ENCODE peak calls at places on chromosome 14, in ten cellular contexts. O is HFFc6; H is PC-3; W is Calu3; Z is cardiac muscle cell; L is endothelial cell; E is mesothelial cell of epicardium; V is CD8-positive, alpha-beta T cell; R is OCI-LY7; N is IMR-90. A is an unnamed sample.

GRCh38 chr14:64636208-64636979 is 67.8 kb upstream of the PLEKHG3 start:
- DNase-seq in L (peak; percentile 74), W (peak; percentile 70), Z (peak; percentile 77), R (peak; percentile 69), H (peak; percentile 87), E (peak; percentile 83), N (peak; percentile 67), O (peak; percentile 36), V (peak; percentile 55), A (peak; percentile 65)

GRCh38 chr14:61098711-61099110 is 117.7 kb downstream of the SLC38A6 start:
- DNase-seq in R (no peak), W (no peak), O (no peak), N (no peak), H (peak; percentile 74), Z (no peak), V (no peak), L (no peak), E (no peak), A (no peak)

GRCh38 chr14:41607119-41607785 is 576 bp downstream of the LRFN5 start:
- DNase-seq in L (peak; percentile 9), W (no peak), R (no peak), Z (no peak), E (no peak), N (no peak), H (no peak), V (no peak), O (no peak), A (no peak)

GRCh38 chr14:94571950-94572349 is 9.3 kb upstream of the SERPINA5 start:
- DNase-seq in V (no peak), Z (peak; percentile 52), R (no peak), N (peak; percentile 23), W (no peak), O (no peak), L (no peak), E (no peak), H (no peak), A (no peak)

GRCh38 chr14:96104469-96105057 is 65.4 kb downstream of the C14orf132 start:
- DNase-seq in V (no peak), R (no peak), W (peak; percentile 50), L (no peak), O (peak; percentile 97), Z (peak; percentile 99), H (peak; percentile 22), E (no peak), N (peak; percentile 100), A (no peak)

GRCh38 chr14:90291699-90292098 is 35.3 kb downstream of the PSMC1 start:
- DNase-seq in O (no peak), Z (no peak), V (no peak), L (no peak), N (no peak), E (no peak), W (no peak), R (no peak), H (no peak), A (no peak)

GRCh38 chr14:29140059-29140458 is 373.5 kb downstream of the FOXG1 start:
- DNase-seq in L (no peak), O (no peak), E (no peak), R (no peak), V (no peak), N (no peak), W (no peak), Z (no peak), H (no peak), A (no peak)

GRCh38 chr14:68734231-68734732 is 58.6 kb downstream of the ZFP36L1 start:
- DNase-seq in R (peak; percentile 56), Z (no peak), H (no peak), E (no peak), L (no peak), O (no peak), V (peak; percentile 12), W (no peak), N (peak; percentile 18), A (peak; percentile 27)

GRCh38 chr14:67416085-67416484 is 4.1 kb upstream of the PLEK2 start:
- DNase-seq in R (no peak), O (no peak), L (no peak), H (no peak), V (no peak), N (no peak), E (no peak), W (no peak), Z (peak; percentile 27), A (no peak)

GRCh38 chr14:30949651-30950050 is 75.3 kb downstream of the COCH start:
- DNase-seq in L (no peak), Z (no peak), W (no peak), R (no peak), O (no peak), E (no peak), H (no peak), N (no peak), V (no peak), A (no peak)

GRCh38 chr14:100285913-100286400 is 20.3 kb downstream of the SLC25A29 start:
- DNase-seq in W (no peak), E (no peak), Z (no peak), V (no peak), O (no peak), N (no peak), L (no peak), H (no peak), R (no peak), A (no peak)
- TF ChIP-seq CTCF in W (no peak), E (no peak), Z (no peak), V (no peak), O (peak; percentile 3), N (no peak), L (no peak), H (peak; percentile 21), R (no peak), A (no peak)

GRCh38 chr14:100077441-100077840 is 12.2 kb downstream of the EVL start:
- DNase-seq in V (no peak), H (no peak), Z (no peak), O (no peak), W (no peak), L (no peak), N (no peak), R (no peak), E (no peak), A (no peak)

GRCh38 chr14:100078216-100078780 is 13.1 kb downstream of the EVL start:
- DNase-seq in H (no peak), N (no peak), L (no peak), R (no peak), Z (no peak), W (no peak), E (no peak), V (no peak), O (no peak), A (no peak)

GRCh38 chr14:100076630-100077029 is 11.4 kb downstream of the EVL start:
- DNase-seq in V (no peak), N (peak; percentile 81), H (peak; percentile 35), O (peak; percentile 39), Z (peak; percentile 76), R (no peak), E (no peak), W (no peak), L (no peak), A (no peak)

GRCh38 chr14:100074431-100075100 is 9.3 kb downstream of the EVL start:
- DNase-seq in L (no peak), Z (no peak), N (no peak), V (no peak), W (no peak), R (no peak), O (no peak), E (no peak), H (no peak), A (peak; percentile 25)

GRCh38 chr14:100076133-100076532 is 10.9 kb downstream of the EVL start:
- DNase-seq in L (peak; percentile 19), H (peak; percentile 34), V (no peak), O (peak; percentile 41), E (no peak), W (no peak), Z (peak; percentile 25), N (peak; percentile 40), R (no peak), A (peak; percentile 39)
- TF ChIP-seq CTCF in L (peak; percentile 56), H (peak; percentile 40), V (peak; percentile 62), O (peak; percentile 65), E (no peak), W (no peak), Z (peak; percentile 31), N (peak; percentile 27), R (peak; percentile 56), A (peak; percentile 48)

GRCh38 chr14:23883684-23884540 is 69.7 kb upstream of the DHRS4 start:
- DNase-seq in L (no peak), R (no peak), E (no peak), V (no peak), O (no peak), H (no peak), W (no peak), Z (no peak), N (no peak), A (no peak)
- TF ChIP-seq CTCF in L (no peak), R (no peak), E (no peak), V (no peak), O (no peak), H (no peak), W (no peak), Z (no peak), N (no peak), A (no peak)

GRCh38 chr14:56659964-56660551 is 80.5 kb downstream of the TMEM260 start:
- DNase-seq in E (no peak), W (peak; percentile 4), O (peak; percentile 43), L (no peak), R (peak; percentile 40), Z (peak; percentile 60), H (peak; percentile 82), V (no peak), N (peak; percentile 62), A (no peak)
- TF ChIP-seq CTCF in E (peak; percentile 47), W (peak; percentile 36), O (peak; percentile 82), L (peak; percentile 76), R (peak; percentile 84), Z (peak; percentile 65), H (peak; percentile 98), V (no peak), N (peak; percentile 79), A (no peak)

GRCh38 chr14:76780875-76781647 is 19.8 kb downstream of the VASH1 start:
- DNase-seq in Z (peak; percentile 51), H (no peak), L (no peak), V (no peak), E (peak; percentile 27), W (no peak), N (peak; percentile 18), R (no peak), O (no peak), A (no peak)
- TF ChIP-seq CTCF in Z (no peak), H (no peak), L (no peak), V (no peak), E (no peak), W (no peak), N (no peak), R (no peak), O (no peak), A (no peak)

DNA sequence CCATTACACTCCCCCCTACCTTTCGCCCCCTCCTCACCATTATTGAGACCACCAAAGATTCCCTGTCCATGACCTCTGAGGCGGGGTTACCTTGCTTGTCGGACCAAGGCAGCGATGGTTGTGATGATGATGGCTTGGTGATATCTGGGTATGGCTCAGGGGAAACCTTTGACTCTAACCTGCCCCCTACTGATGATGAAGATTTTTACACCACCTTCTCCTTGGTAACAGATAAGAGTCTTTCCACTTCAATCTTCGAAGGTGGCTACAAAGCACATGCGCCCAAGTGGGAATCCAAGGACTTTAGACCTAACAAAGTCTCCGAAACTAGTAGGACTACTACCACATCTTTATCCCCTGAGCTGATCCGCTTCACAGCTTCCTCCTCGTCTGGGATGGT is 350.2 kb downstream of the DIO2 start:
- DNase-seq in E (no peak), N (no peak), R (no peak), O (no peak), L (peak; percentile 9), H (peak; percentile 12), V (no peak), Z (no peak), W (no peak), A (no peak)
- TF ChIP-seq CTCF in E (no peak), N (no peak), R (peak; percentile 27), O (no peak), L (peak; percentile 15), H (peak; percentile 29), V (no peak), Z (no peak), W (no peak), A (no peak)